ENCODE peak calls at places on chromosomes 6 and 20, in ten cellular contexts. S is stimulated activated naive CD4-positive, alpha-beta T cell; E is NCI-H774; F is caudate nucleus; W is HEK293T; G is HT-29; Q is fibroblast of lung; N is prostate gland; I is nucleus accumbens; T is Calu3. Z is an unnamed sample.
A peak's percentile ranks its signal among the peaks of the same experiment; 100 is the strongest.

GRCh38 chr20:18001131-18001921 is 32.5 kb downstream of the MGME1 start:
- DNase-seq in S (no peak), E (no peak), F (peak; percentile 56), W (no peak), G (no peak), Q (peak; percentile 75), N (peak; percentile 89), I (no peak), T (peak; percentile 0), Z (peak; percentile 64)

GRCh38 chr6:44489912-44490604 is 102.6 kb downstream of the CDC5L start:
- DNase-seq in S (no peak), E (no peak), F (no peak), W (no peak), G (no peak), Q (peak; percentile 98), N (peak; percentile 87), I (no peak), T (peak; percentile 62), Z (peak; percentile 41)

GRCh38 chr20:57996936-57997629 is 231.4 kb downstream of the ANKRD60 start:
- DNase-seq in S (no peak), E (no peak), F (no peak), W (no peak), G (peak; percentile 94), Q (no peak), N (peak; percentile 70), I (no peak), T (peak; percentile 60), Z (no peak)

GRCh38 chr20:11810316-11811130 is 107.2 kb upstream of the BTBD3 start:
- DNase-seq in S (no peak), E (no peak), F (no peak), W (no peak), G (no peak), Q (peak; percentile 36), N (no peak), I (no peak), T (no peak), Z (no peak)

GRCh38 chr6:28134015-28134414 is 7.7 kb upstream of the ZKSCAN8 start:
- DNase-seq in S (peak; percentile 6), E (no peak), F (peak; percentile 1), W (no peak), G (peak; percentile 33), Q (peak; percentile 54), N (no peak), I (no peak), T (peak; percentile 40), Z (no peak)

GRCh38 chr20:56187791-56188190 is 60.7 kb upstream of the MC3R start:
- DNase-seq in S (no peak), E (peak; percentile 57), F (peak; percentile 2), W (no peak), G (peak; percentile 44), Q (no peak), N (no peak), I (no peak), T (no peak), Z (no peak)

GRCh38 chr20:59013959-59014608 is 5.1 kb upstream of the TUBB1 start:
- DNase-seq in S (peak; percentile 27), E (no peak), F (peak; percentile 44), W (no peak), G (no peak), Q (peak; percentile 72), N (no peak), I (no peak), T (no peak), Z (no peak)

GRCh38 chr6:159969204-159969912 is 476 bp downstream of the IGF2R start:
- DNase-seq in S (peak; percentile 29), E (peak; percentile 21), F (peak; percentile 57), W (peak; percentile 41), G (no peak), Q (no peak), N (peak; percentile 20), I (no peak), T (peak; percentile 38), Z (peak; percentile 43)

GRCh38 chr6:163364641-163365040 is 49.9 kb upstream of the QKI start:
- DNase-seq in S (no peak), E (no peak), F (no peak), W (no peak), G (no peak), Q (no peak), N (no peak), I (no peak), T (no peak), Z (no peak)

Z was measured in thyroid gland.